ENCODE peak calls at places on chromosomes 1 and 21, in six cellular contexts. E, F, Z, P, V and A are unnamed samples.

GRCh38 chr1:79259390-79260336 is 253.1 kb upstream of the ADGRL4 start:
- DNase-seq in E (no peak), F (peak; percentile 48), Z (no peak), P (no peak), V (no peak), A (no peak)

GRCh38 chr21:29351691-29352090 is 53.0 kb downstream of the BACH1 start:
- DNase-seq in E (no peak), F (no peak), Z (no peak), P (no peak), V (peak; percentile 73), A (no peak)

GRCh38 chr21:22885079-22885478 is 1886.9 kb downstream of the NCAM2 start:
- DNase-seq in E (no peak), F (no peak), Z (no peak), P (no peak), V (no peak), A (no peak)

GRCh38 chr1:200400556-200400955 is 9.3 kb downstream of the ZNF281 start:
- DNase-seq in E (no peak), F (no peak), Z (no peak), P (no peak), V (no peak), A (no peak)

GRCh38 chr1:227729881-227730629 is 5.0 kb downstream of the JMJD4 start:
- DNase-seq in E (peak; percentile 62), F (peak; percentile 65), Z (peak; percentile 46), P (no peak), V (no peak), A (no peak)

GRCh38 chr1:109768700-109769325 is 5.1 kb upstream of the EPS8L3 start:
- DNase-seq in E (peak; percentile 7), F (no peak), Z (peak; percentile 6), P (no peak), V (peak; percentile 9), A (peak; percentile 7)

GRCh38 chr1:10939654-10940450 is 72.6 kb upstream of the TARDBP start:
- DNase-seq in E (no peak), F (peak; percentile 93), Z (peak; percentile 31), P (no peak), V (no peak), A (no peak)

GRCh38 chr1:101781437-101781836 is 215.3 kb downstream of the OLFM3 start:
- DNase-seq in E (no peak), F (peak; percentile 53), Z (no peak), P (no peak), V (no peak), A (no peak)

GRCh38 chr1:111275079-111275478 is 15.6 kb upstream of the CHIA start:
- DNase-seq in E (no peak), F (no peak), Z (peak; percentile 9), P (peak; percentile 47), V (no peak), A (peak; percentile 71)

GRCh38 chr1:40394456-40395172 is 21.1 kb downstream of the SMAP2 start:
- DNase-seq in E (no peak), F (no peak), Z (no peak), P (no peak), V (no peak), A (no peak)

GRCh38 chr1:27598288-27598687 is 5.7 kb downstream of the AHDC1 start:
- DNase-seq in E (peak; percentile 73), F (no peak), Z (no peak), P (no peak), V (no peak), A (peak; percentile 71)

GRCh38 chr1:27600500-27601175 is 3.3 kb downstream of the AHDC1 start:
- DNase-seq in E (no peak), F (no peak), Z (no peak), P (no peak), V (no peak), A (no peak)

GRCh38 chr1:27601321-27601770 is 2.6 kb downstream of the AHDC1 start:
- DNase-seq in E (no peak), F (no peak), Z (no peak), P (no peak), V (no peak), A (no peak)

GRCh38 chr1:27598902-27599528 is 4.9 kb downstream of the AHDC1 start:
- DNase-seq in E (peak; percentile 90), F (no peak), Z (peak; percentile 48), P (no peak), V (no peak), A (no peak)

DNA sequence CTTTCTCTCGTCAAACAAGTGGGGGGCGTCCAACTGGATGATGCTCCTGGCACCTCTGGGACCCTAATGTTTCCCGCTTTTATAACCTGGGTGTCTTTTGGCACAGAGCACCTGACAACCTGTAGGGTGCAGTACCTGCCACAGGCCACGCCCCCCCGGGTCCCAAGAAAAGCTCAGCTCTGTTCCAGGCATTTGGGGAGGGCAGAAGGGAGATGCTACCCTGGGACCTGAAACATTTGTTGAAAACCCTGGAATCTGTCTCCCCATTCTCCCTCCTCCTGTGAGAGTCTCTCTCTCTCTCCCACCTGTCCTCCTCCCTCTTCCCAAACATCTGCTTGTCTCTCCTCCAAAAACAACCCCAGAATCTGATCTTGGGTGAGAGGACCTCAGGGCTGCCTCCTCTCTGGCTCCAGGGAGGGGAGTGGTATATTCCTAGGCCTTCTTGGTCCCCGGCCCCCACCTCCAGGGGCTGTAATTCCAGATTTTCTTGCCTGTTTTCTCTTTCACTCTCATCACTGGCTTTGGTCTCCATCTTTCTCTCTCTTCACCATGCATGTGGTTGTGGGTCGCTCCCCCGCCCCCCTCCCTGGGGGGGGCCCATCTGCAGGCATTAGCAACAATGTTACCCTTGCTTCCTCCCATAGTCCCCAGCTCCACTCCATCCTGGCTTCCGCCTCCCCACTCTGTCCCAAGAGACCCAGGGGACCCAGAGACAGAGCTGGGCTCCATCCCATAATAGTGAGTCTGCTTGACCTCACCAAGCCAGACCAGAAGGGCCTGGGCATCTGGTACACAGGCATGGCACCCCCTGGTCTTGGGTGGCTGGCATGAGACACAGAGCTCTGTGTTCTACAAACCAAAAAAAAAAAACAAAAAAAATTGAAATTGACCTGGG is 4.1 kb downstream of the AHDC1 start:
- DNase-seq in E (no peak), F (no peak), Z (no peak), P (no peak), V (no peak), A (no peak)
- H3K27ac ChIP-seq in E (peak overlapping the region; percentile 86), F (no peak overlapping the region), Z (peak overlapping the region; percentile 96), P (peak overlapping the region; percentile 94), V (no peak overlapping the region), A (peak overlapping the region; percentile 98)

GRCh38 chr1:65114312-65114711 is 33.7 kb upstream of the AK4 start:
- DNase-seq in E (peak; percentile 10), F (no peak), Z (no peak), P (no peak), V (no peak), A (no peak)
- H3K27ac ChIP-seq in E (no peak overlapping the region), F (no peak overlapping the region), Z (peak overlapping the region; percentile 34), P (peak overlapping the region; percentile 17), V (no peak overlapping the region), A (peak overlapping the region; percentile 43)

DNA sequence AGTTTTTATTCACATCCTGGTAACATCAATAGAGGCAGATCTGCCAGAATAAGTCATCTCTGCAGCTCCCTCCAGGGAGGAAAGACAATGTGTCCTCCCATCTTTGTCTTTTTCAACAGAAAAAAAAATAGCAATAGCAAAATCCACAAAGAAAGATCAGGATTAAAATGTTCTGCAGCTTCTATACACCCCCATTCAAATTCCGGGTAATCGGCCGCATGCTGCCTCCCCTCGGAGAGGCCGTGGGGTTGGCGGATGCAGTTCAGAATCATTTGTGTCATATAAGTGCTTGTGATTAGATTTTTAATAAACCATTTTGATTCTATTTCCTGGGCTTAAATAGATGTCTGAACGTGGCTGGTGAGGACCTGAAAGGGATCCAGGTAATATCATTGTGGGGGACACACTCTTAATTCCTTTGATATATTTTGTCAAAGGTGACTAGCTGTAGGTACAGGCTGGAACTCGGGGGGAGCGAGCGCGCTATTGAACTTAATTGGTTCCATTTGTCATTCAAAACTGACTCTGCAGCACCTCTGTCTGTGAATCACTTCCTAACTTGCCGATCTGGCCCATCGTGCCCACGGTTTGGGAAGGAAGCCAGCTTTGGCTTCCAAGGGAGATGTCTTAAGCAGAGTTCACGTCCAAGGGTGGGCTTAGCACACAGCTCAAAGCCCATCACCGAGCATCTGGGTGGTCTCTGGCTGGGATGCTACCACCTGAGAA is 85.6 kb upstream of the ARHGEF16 start:
- DNase-seq in E (no peak), F (no peak), Z (no peak), P (no peak), V (no peak), A (no peak)
- H3K27ac ChIP-seq in E (peak overlapping the region; percentile 50), F (no peak overlapping the region), Z (peak overlapping the region; percentile 48), P (no peak overlapping the region), V (no peak overlapping the region), A (peak overlapping the region; percentile 68)

GRCh38 chr1:48471103-48471502 is 901 bp downstream of the SPATA6 start:
- DNase-seq in E (no peak), F (no peak), Z (no peak), P (no peak), V (no peak), A (no peak)

GRCh38 chr1:48471603-48472576 is at the start of gene SPATA6:
- DNase-seq in E (peak; percentile 98), F (peak; percentile 95), Z (peak; percentile 99), P (peak; percentile 96), V (peak; percentile 98), A (peak; percentile 98)

GRCh38 chr1:48470506-48470905 is 1.5 kb downstream of the SPATA6 start:
- DNase-seq in E (peak; percentile 41), F (no peak), Z (peak; percentile 31), P (no peak), V (peak; percentile 29), A (peak; percentile 42)

GRCh38 chr1:48472747-48473146 is 743 bp upstream of the SPATA6 start:
- DNase-seq in E (no peak), F (no peak), Z (no peak), P (no peak), V (no peak), A (no peak)

GRCh38 chr1:48469616-48470500 is 2.1 kb downstream of the SPATA6 start:
- DNase-seq in E (peak; percentile 33), F (no peak), Z (peak; percentile 67), P (peak; percentile 63), V (peak; percentile 60), A (peak; percentile 64)
- H3K27ac ChIP-seq in E (peak overlapping the region; percentile 91), F (no peak overlapping the region), Z (peak overlapping the region; percentile 89), P (peak overlapping the region; percentile 97), V (peak overlapping the region; percentile 63), A (peak overlapping the region; percentile 90)

GRCh38 chr1:12246584-12246983 is 16.8 kb downstream of the VPS13D start:
- DNase-seq in E (no peak), F (no peak), Z (no peak), P (no peak), V (no peak), A (no peak)

GRCh38 chr1:12245116-12245515 is 15.3 kb downstream of the VPS13D start:
- DNase-seq in E (no peak), F (no peak), Z (no peak), P (no peak), V (no peak), A (no peak)

GRCh38 chr1:12245733-12246132 is 15.9 kb downstream of the VPS13D start:
- DNase-seq in E (no peak), F (no peak), Z (no peak), P (no peak), V (no peak), A (no peak)

GRCh38 chr1:12244585-12244984 is 14.8 kb downstream of the VPS13D start:
- DNase-seq in E (no peak), F (no peak), Z (no peak), P (peak; percentile 48), V (no peak), A (no peak)

GRCh38 chr1:12244078-12244477 is 14.2 kb downstream of the VPS13D start:
- DNase-seq in E (no peak), F (no peak), Z (no peak), P (no peak), V (no peak), A (no peak)
- H3K27ac ChIP-seq in E (no peak overlapping the region), F (no peak overlapping the region), Z (no peak overlapping the region), P (peak overlapping the region; percentile 73), V (no peak overlapping the region), A (no peak overlapping the region)